ENCODE peak calls at places on chromosome 18, in five cellular contexts. I is heart left ventricle, P is HCT116, U is IMR-90, N is ovary. B is an unnamed sample. For H3K4me1, the result is how much of the 10 kb centered on the place peaks cover.

GRCh38 chr18:44178476-44178875 is 502.2 kb upstream of the SETBP1 start:
- DNase-seq in U (no peak), I (no peak), N (no peak), P (no peak), B (no peak)

GRCh38 chr18:72869786-72870185 is 2.0 kb upstream of the NETO1 start:
- DNase-seq in I (no peak), U (no peak), P (no peak), N (no peak), B (no peak)

GRCh38 chr18:61096231-61096630 is 237.0 kb upstream of the CDH20 start:
- DNase-seq in N (no peak), I (no peak), U (no peak), P (no peak), B (no peak)

GRCh38 chr18:43883886-43884285 is 606.6 kb upstream of the SYT4 start:
- DNase-seq in P (no peak), U (no peak), N (no peak), I (no peak), B (no peak)

GRCh38 chr18:24868760-24869237 is 408.4 kb downstream of the HRH4 start:
- DNase-seq in I (no peak), N (no peak), U (peak), P (no peak), B (no peak)

GRCh38 chr18:22169011-22169888 is at the start of gene GATA6:
- DNase-seq in I (peak), U (peak), N (peak), P (peak), B (no peak)

GRCh38 chr18:38551881-38552280 is 986.3 kb upstream of the CELF4 start:
- DNase-seq in I (peak), U (no peak), N (no peak), P (no peak), B (no peak)

GRCh38 chr18:36561046-36561445 is 263.5 kb downstream of the FHOD3 start:
- DNase-seq in N (no peak), P (no peak), I (no peak), U (no peak), B (no peak)

DNA sequence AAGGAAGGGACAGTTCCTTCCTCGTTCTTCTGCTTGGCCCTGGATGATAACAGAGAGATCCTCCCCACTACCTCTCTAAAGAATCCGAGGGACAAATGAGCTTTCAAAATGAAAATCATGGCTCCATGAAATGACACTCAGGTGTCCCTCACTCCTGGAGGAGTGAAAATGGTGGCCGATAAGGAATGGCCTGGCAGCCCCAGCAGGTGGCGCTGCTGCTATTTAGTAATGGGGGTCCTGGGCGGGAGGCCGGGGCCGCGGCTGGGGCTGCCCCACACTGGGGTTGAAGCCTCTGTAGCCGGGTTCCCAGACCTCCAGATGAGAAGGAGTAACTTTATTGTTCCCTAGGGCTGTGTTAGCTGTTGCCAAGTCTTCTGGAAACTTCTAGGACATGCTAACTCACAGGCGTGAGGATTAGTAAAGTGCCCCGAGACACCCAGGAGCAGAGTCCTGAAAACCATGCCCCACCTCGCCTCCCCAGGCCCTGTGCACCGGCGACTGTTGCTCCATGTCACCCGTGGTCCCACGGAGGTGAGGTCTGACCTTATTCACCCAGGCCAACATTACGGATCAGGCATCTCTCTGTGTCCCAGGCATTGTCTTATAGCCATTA is 138.0 kb downstream of the CTIF start:
- DNase-seq in U (peak), I (peak), N (peak), P (no peak), B (no peak)
- H3K4me1 ChIP-seq in U (under half), I (under half), N (under half), P (under half), B (half or more)

GRCh38 chr18:63366270-63366990 is 576 bp downstream of the KDSR start:
- DNase-seq in N (peak), I (peak), U (peak), P (peak), B (no peak)
- TF ChIP-seq POLR2A in N (no peak), I (no peak), U (no peak), P (no peak), B (no peak)

GRCh38 chr18:70421471-70421870 is 132.6 kb downstream of the SOCS6 start:
- DNase-seq in N (no peak), U (peak), P (peak), I (no peak), B (no peak)
- H3K4me1 ChIP-seq in N (under half), U (under half), P (half or more), I (under half), B (under half)

GRCh38 chr18:26086959-26087358 is 3.5 kb downstream of the SS18 start:
- DNase-seq in N (no peak), P (no peak), I (no peak), U (no peak), B (no peak)

GRCh38 chr18:26088482-26088881 is 1.9 kb downstream of the SS18 start:
- DNase-seq in I (no peak), P (no peak), N (no peak), U (no peak), B (no peak)

GRCh38 chr18:26091047-26091630 is 726 bp upstream of the SS18 start:
- DNase-seq in I (no peak), U (no peak), N (peak), P (peak), B (no peak)

GRCh38 chr18:26089247-26090129 is 925 bp downstream of the SS18 start:
- DNase-seq in P (no peak), N (no peak), I (no peak), U (peak), B (no peak)

DNA sequence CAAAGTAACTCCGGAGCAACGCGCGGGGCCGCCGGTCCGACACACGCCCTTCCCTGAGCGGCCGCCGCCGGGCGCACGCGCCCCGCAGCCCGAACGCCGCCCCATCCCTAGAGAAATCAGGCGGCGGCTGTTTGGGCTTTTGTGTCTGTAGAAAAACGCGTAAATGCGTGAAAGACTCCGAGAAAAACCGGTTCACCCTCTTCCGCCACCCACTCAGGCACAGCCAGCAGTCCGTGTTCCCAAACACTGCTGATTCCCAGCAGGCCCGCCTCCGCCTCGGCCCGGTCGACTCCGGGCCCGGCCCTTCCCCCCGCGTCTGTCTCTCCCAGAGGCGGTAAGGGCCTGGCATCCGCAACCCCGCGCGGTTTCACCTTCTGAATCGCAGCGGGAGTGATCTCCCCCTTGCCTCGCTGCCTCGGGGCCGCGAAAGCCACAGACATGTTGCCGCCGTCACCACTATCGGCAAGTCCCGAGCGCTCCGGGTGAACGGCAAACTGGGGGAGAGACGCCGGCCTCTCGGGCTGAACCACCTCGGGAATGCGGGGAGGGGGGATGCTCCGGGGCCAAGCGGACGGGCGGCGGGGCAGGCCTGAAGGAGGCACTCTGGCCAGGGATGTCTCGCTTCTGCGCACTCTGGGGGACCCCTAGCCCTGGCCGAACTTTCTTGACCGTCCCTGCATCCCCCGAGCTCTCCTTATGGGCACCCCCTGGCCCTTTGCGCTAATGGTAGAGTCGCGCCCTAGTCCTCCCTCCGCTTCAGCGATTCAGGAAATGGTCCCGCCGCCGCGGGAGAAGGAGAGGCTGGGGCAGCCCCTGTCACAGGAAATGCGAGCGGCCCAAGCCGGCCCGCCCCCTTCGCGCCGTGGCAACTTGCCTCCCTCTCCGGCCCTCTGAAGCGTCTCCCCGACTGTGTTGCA is at the start of gene SS18:
- DNase-seq in P (peak), I (peak), U (peak), N (peak), B (peak)
- TF ChIP-seq POLR2A in P (peak), I (no peak), U (peak), N (peak), B (peak)

GRCh38 chr18:48841381-48842258 is 109.1 kb downstream of the SMAD7 start:
- DNase-seq in N (no peak), P (no peak), U (peak), I (peak), B (no peak)

GRCh38 chr18:48843596-48843995 is 107.2 kb downstream of the SMAD7 start:
- DNase-seq in I (no peak), P (no peak), N (no peak), U (no peak), B (no peak)

GRCh38 chr18:48844271-48844670 is 106.5 kb downstream of the SMAD7 start:
- DNase-seq in I (no peak), P (no peak), N (no peak), U (no peak), B (no peak)

GRCh38 chr18:48843162-48843561 is 107.6 kb downstream of the SMAD7 start:
- DNase-seq in P (no peak), I (no peak), U (no peak), N (no peak), B (no peak)

DNA sequence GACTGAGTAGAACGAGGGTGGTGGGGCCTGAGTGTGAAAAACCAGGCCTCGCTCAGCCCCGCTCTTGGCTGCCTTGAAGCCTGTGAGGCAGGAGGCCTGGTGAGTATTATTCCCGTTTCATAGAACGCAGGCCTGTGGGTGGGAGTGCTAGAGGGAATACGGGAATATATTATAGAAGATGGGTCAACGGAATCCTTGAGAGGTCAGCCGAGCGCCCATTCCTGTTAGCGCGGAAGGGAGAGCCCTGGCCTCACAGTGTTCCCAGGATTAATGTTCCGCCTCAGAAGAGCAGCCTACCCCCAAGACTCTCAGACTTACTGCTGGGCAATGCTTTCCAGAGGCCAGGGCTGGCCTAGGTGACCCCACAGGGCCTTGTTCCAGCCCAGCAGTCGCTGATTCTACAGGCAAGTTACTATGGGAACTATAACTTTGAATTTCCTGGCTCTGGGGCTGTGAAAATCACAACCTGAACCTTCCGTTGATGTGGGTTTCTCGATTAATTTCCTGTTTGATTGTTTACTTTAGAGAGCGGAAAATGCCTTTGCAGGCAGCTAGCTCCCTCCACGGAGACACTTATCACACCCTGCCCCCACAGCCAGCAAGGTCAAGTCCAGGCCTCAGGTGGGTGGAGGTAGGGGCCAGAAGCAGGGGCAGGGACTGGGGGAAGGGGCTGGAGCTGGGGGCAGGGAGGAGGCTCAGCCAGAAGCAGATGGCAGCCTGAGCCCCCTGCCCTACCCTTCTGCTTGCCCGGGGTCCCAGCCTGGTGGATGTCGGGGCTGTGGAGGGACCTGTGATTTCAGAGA is 108.3 kb downstream of the SMAD7 start:
- DNase-seq in N (no peak), U (no peak), I (peak), P (no peak), B (no peak)
- H3K4me1 ChIP-seq in N (under half), U (under half), I (under half), P (under half), B (under half)

GRCh38 chr18:74497308-74497640 is 1.1 kb downstream of the CNDP2 start:
- DNase-seq in U (no peak), N (no peak), P (no peak), I (no peak), B (no peak)

GRCh38 chr18:74496508-74497307 is 545 bp downstream of the CNDP2 start:
- DNase-seq in N (no peak), I (peak), P (peak), U (peak), B (no peak)

GRCh38 chr18:74497778-74498177 is 1.6 kb downstream of the CNDP2 start:
- DNase-seq in U (no peak), N (no peak), I (no peak), P (no peak), B (no peak)

GRCh38 chr18:74494514-74494913 is 1.6 kb upstream of the CNDP2 start:
- DNase-seq in U (no peak), I (no peak), P (no peak), N (no peak), B (no peak)

GRCh38 chr18:74495581-74496507 is at the start of gene CNDP2:
- DNase-seq in I (peak), P (peak), N (peak), U (peak), B (peak)
- TF ChIP-seq POLR2A in I (no peak), P (peak), N (peak), U (peak), B (no peak)

GRCh38 chr18:55502346-55502710 is 85.7 kb downstream of the TCF4 start:
- DNase-seq in I (no peak), U (no peak), P (no peak), N (no peak), B (no peak)
- H3K4me1 ChIP-seq in I (under half), U (under half), P (under half), N (under half), B (under half)

GRCh38 chr18:54752185-54752584 is 76.1 kb upstream of the RAB27B start:
- DNase-seq in I (no peak), N (no peak), U (no peak), P (no peak), B (no peak)
- TF ChIP-seq POLR2A in I (no peak), N (no peak), U (no peak), P (no peak), B (no peak)

GRCh38 chr18:59352250-59352855 is 6.7 kb downstream of the LMAN1 start:
- DNase-seq in N (no peak), I (no peak), U (no peak), P (no peak), B (no peak)

GRCh38 chr18:59357928-59358327 is 1.1 kb downstream of the LMAN1 start:
- DNase-seq in N (no peak), U (peak), I (no peak), P (peak), B (no peak)

GRCh38 chr18:59354731-59355130 is 4.3 kb downstream of the LMAN1 start:
- DNase-seq in N (no peak), P (no peak), I (no peak), U (no peak), B (no peak)

GRCh38 chr18:59358611-59359575 is at the start of gene LMAN1:
- DNase-seq in U (peak), I (peak), N (peak), P (peak), B (peak)

DNA sequence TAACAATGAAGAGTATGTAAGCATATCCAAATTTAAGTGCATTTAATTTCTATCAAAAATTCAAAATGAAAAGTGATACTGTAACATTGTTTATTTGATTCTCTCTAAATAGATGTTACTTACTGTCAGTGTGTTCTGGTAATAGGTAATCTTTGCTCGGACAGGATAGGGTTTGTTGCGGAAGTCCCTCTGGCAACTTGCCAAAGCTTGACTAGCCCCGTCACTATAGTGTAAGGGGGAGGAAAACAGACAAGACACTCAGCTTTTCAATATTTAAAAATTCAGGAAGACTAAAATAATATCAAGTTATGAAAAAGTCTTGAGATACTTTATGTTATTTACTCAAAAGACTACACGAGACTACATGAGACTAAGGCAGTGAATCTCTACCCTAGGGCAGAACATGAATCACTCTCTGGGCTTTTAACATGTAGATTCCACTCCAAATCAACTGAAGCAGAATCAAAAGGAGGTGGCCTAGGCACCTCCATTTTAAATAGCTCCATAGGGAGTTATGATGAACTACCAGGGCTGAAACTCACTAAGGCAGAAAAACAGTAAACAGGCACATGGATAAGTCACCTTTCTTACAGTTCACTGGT is 5.9 kb downstream of the LMAN1 start:
- DNase-seq in N (no peak), U (no peak), P (no peak), I (no peak), B (no peak)
- H3K4me1 ChIP-seq in N (under half), U (under half), P (under half), I (under half), B (under half)

B was measured in esophagus squamous epithelium.